ENCODE peak calls at places on chromosomes 3 and 15, in five cellular contexts. One of them, this sample, is unnamed.

GRCh38 chr3:64651791-64652241 is 36.0 kb downstream of the ADAMTS9 start:
- DNase-seq in K562: no peak
- DNase-seq in cardiac fibroblast: peak
- DNase-seq in neural progenitor cell: peak
- DNase-seq in adrenal gland: no peak
- DNase-seq in this sample: no peak

GRCh38 chr3:24763421-24763820 is 268.8 kb upstream of the THRB start:
- DNase-seq in neural progenitor cell: no peak
- DNase-seq in K562: no peak
- DNase-seq in cardiac fibroblast: peak
- DNase-seq in adrenal gland: no peak
- DNase-seq in this sample: no peak

GRCh38 chr15:92833493-92834271 is 66.4 kb upstream of the CHD2 start:
- DNase-seq in adrenal gland: no peak
- DNase-seq in cardiac fibroblast: no peak
- DNase-seq in K562: no peak
- DNase-seq in neural progenitor cell: no peak
- DNase-seq in this sample: no peak

GRCh38 chr3:45055032-45055410 is 28.9 kb downstream of the CLEC3B start:
- DNase-seq in neural progenitor cell: no peak
- DNase-seq in adrenal gland: no peak
- DNase-seq in K562: no peak
- DNase-seq in cardiac fibroblast: peak
- DNase-seq in this sample: no peak

GRCh38 chr3:51269466-51269865 is 115.6 kb upstream of the MANF start:
- DNase-seq in adrenal gland: no peak
- DNase-seq in neural progenitor cell: peak
- DNase-seq in K562: no peak
- DNase-seq in cardiac fibroblast: peak
- DNase-seq in this sample: no peak

GRCh38 chr15:66877558-66878285 is 175.7 kb downstream of the SMAD6 start:
- DNase-seq in K562: no peak
- DNase-seq in neural progenitor cell: no peak
- DNase-seq in adrenal gland: no peak
- DNase-seq in cardiac fibroblast: peak
- DNase-seq in this sample: no peak

GRCh38 chr3:176814252-176814651 is 383.0 kb downstream of the TBL1XR1 start:
- DNase-seq in adrenal gland: peak
- DNase-seq in cardiac fibroblast: peak
- DNase-seq in neural progenitor cell: peak
- DNase-seq in K562: peak
- DNase-seq in this sample: no peak

GRCh38 chr3:128481438-128481942 is 11.5 kb downstream of the GATA2 start:
- DNase-seq in neural progenitor cell: peak
- DNase-seq in K562: no peak
- DNase-seq in adrenal gland: no peak
- DNase-seq in cardiac fibroblast: no peak
- DNase-seq in this sample: no peak

GRCh38 chr3:106457278-106458210 is 588.7 kb upstream of the CBLB start:
- DNase-seq in K562: peak
- DNase-seq in neural progenitor cell: no peak
- DNase-seq in cardiac fibroblast: peak
- DNase-seq in adrenal gland: no peak
- DNase-seq in this sample: no peak

GRCh38 chr3:72692959-72693518 is 155.2 kb downstream of the SHQ1 start:
- DNase-seq in adrenal gland: no peak
- DNase-seq in cardiac fibroblast: no peak
- DNase-seq in K562: no peak
- DNase-seq in neural progenitor cell: peak
- DNase-seq in this sample: no peak

GRCh38 chr15:85339976-85340665 is 40.3 kb upstream of the AKAP13 start:
- DNase-seq in K562: no peak
- DNase-seq in adrenal gland: no peak
- DNase-seq in neural progenitor cell: no peak
- DNase-seq in cardiac fibroblast: peak
- DNase-seq in this sample: no peak

GRCh38 chr15:85334241-85334640 is 46.2 kb upstream of the AKAP13 start:
- DNase-seq in K562: no peak
- DNase-seq in adrenal gland: no peak
- DNase-seq in neural progenitor cell: no peak
- DNase-seq in cardiac fibroblast: no peak
- DNase-seq in this sample: no peak

GRCh38 chr15:85335193-85335939 is 45.0 kb upstream of the AKAP13 start:
- DNase-seq in cardiac fibroblast: no peak
- DNase-seq in adrenal gland: no peak
- DNase-seq in K562: no peak
- DNase-seq in neural progenitor cell: no peak
- DNase-seq in this sample: no peak

GRCh38 chr15:85336870-85337269 is 43.5 kb upstream of the AKAP13 start:
- DNase-seq in neural progenitor cell: no peak
- DNase-seq in cardiac fibroblast: no peak
- DNase-seq in adrenal gland: no peak
- DNase-seq in K562: no peak
- DNase-seq in this sample: no peak

GRCh38 chr15:85337398-85338074 is 42.9 kb upstream of the AKAP13 start:
- DNase-seq in neural progenitor cell: no peak
- DNase-seq in adrenal gland: peak
- DNase-seq in K562: no peak
- DNase-seq in cardiac fibroblast: peak
- DNase-seq in this sample: no peak
- TF ChIP-seq CTCF in neural progenitor cell: no peak
- TF ChIP-seq CTCF in adrenal gland: no peak
- TF ChIP-seq CTCF in K562: no peak
- TF ChIP-seq CTCF in cardiac fibroblast: no peak
- TF ChIP-seq CTCF in this sample: no peak

GRCh38 chr3:181457190-181457589 is 254.5 kb upstream of the SOX2 start:
- DNase-seq in neural progenitor cell: no peak
- DNase-seq in cardiac fibroblast: no peak
- DNase-seq in K562: no peak
- DNase-seq in adrenal gland: no peak
- DNase-seq in this sample: no peak

GRCh38 chr3:181457756-181458155 is 254.0 kb upstream of the SOX2 start:
- DNase-seq in K562: no peak
- DNase-seq in cardiac fibroblast: no peak
- DNase-seq in adrenal gland: no peak
- DNase-seq in neural progenitor cell: no peak
- DNase-seq in this sample: no peak

GRCh38 chr3:181458857-181459256 is 252.9 kb upstream of the SOX2 start:
- DNase-seq in cardiac fibroblast: no peak
- DNase-seq in K562: no peak
- DNase-seq in neural progenitor cell: no peak
- DNase-seq in adrenal gland: no peak
- DNase-seq in this sample: no peak

GRCh38 chr3:181455276-181455675 is 256.4 kb upstream of the SOX2 start:
- DNase-seq in cardiac fibroblast: no peak
- DNase-seq in K562: no peak
- DNase-seq in adrenal gland: no peak
- DNase-seq in neural progenitor cell: no peak
- DNase-seq in this sample: no peak

DNA sequence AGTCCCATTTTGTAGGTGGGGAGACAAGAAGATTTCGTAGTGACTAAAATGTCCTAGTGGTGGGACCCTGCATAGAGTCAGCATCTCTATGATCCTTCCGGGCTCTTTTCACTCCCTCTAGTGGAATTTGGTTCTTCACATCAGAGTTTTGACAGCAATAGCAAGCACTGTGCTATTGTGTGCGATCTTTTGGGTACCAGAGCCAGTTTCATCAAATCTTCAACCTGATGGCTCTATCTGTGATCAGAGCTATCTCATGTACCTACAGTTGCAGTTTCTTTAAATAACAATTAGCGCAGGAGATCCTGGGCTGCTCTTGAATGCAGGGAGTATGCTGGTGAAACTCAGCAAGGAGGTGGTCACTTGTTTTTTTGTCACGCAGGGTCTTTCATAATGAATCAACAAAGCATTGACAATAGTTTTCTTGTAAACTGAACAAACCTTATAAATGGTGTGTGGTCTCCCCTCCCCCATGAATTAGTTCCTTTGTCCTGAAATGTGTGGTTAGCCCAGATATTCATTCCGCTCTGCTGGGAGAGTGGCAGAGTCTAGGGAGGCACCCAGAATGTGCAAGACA is 257.2 kb upstream of the SOX2 start:
- DNase-seq in neural progenitor cell: peak
- DNase-seq in adrenal gland: no peak
- DNase-seq in K562: no peak
- DNase-seq in cardiac fibroblast: no peak
- DNase-seq in this sample: no peak
- TF ChIP-seq CTCF in neural progenitor cell: peak
- TF ChIP-seq CTCF in adrenal gland: no peak
- TF ChIP-seq CTCF in K562: no peak
- TF ChIP-seq CTCF in cardiac fibroblast: no peak
- TF ChIP-seq CTCF in this sample: no peak

GRCh38 chr3:160471892-160472291 is 22.3 kb upstream of the TRIM59 start:
- DNase-seq in adrenal gland: no peak
- DNase-seq in neural progenitor cell: no peak
- DNase-seq in cardiac fibroblast: no peak
- DNase-seq in K562: no peak
- DNase-seq in this sample: no peak
- TF ChIP-seq CTCF in adrenal gland: no peak
- TF ChIP-seq CTCF in neural progenitor cell: no peak
- TF ChIP-seq CTCF in cardiac fibroblast: no peak
- TF ChIP-seq CTCF in K562: no peak
- TF ChIP-seq CTCF in this sample: no peak

DNA sequence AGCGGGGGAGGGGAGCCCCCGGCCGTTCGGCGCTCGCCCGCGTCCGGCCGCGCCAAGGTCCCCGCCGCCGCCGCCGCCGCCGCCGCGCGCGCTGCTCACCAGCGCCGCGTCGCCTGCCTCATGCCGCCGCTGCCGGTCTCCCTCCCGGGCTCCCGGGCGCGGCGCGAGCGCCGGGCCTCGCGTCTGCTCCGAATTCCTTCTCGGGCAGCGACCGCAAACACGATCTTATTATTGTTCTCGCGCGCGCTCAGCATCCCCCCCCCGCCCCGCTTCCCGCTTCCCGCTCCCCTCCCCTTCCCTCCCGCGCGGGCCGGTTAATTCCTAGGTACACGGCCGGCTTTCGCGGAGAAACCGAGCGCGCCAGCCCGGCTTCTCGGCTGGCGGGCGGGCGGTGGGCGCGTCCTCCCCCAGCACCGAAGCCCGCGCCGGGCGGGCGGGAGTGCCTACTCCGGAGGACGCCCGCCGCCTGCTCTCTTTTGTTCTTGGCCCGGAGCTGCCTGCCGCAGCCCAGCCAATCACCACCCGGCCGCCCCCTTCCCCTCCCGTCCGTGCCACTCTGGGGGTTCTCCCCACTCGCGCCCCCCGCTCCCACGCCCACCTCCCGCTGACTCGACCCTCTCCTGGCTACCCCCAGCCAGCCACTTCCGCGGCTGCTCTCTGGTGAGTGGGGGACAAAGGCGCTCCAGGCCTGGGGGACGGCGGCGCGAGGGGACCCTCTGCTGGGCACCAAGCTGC is at the start of gene HDGFL3:
- DNase-seq in cardiac fibroblast: peak
- DNase-seq in neural progenitor cell: peak
- DNase-seq in adrenal gland: peak
- DNase-seq in K562: peak
- DNase-seq in this sample: peak
- TF ChIP-seq CTCF in cardiac fibroblast: no peak
- TF ChIP-seq CTCF in neural progenitor cell: no peak
- TF ChIP-seq CTCF in adrenal gland: no peak
- TF ChIP-seq CTCF in K562: peak
- TF ChIP-seq CTCF in this sample: no peak

GRCh38 chr3:115832265-115832664 is 209.0 kb downstream of the GAP43 start:
- DNase-seq in neural progenitor cell: peak
- DNase-seq in cardiac fibroblast: no peak
- DNase-seq in adrenal gland: no peak
- DNase-seq in K562: no peak
- DNase-seq in this sample: no peak

GRCh38 chr3:115833074-115833473 is 209.8 kb downstream of the GAP43 start:
- DNase-seq in neural progenitor cell: no peak
- DNase-seq in adrenal gland: no peak
- DNase-seq in K562: no peak
- DNase-seq in cardiac fibroblast: no peak
- DNase-seq in this sample: no peak

GRCh38 chr3:115831864-115832263 is 208.6 kb downstream of the GAP43 start:
- DNase-seq in K562: no peak
- DNase-seq in adrenal gland: no peak
- DNase-seq in cardiac fibroblast: no peak
- DNase-seq in neural progenitor cell: no peak
- DNase-seq in this sample: no peak

GRCh38 chr3:115834068-115834467 is 210.8 kb downstream of the GAP43 start:
- DNase-seq in cardiac fibroblast: peak
- DNase-seq in adrenal gland: no peak
- DNase-seq in neural progenitor cell: no peak
- DNase-seq in K562: no peak
- DNase-seq in this sample: no peak

DNA sequence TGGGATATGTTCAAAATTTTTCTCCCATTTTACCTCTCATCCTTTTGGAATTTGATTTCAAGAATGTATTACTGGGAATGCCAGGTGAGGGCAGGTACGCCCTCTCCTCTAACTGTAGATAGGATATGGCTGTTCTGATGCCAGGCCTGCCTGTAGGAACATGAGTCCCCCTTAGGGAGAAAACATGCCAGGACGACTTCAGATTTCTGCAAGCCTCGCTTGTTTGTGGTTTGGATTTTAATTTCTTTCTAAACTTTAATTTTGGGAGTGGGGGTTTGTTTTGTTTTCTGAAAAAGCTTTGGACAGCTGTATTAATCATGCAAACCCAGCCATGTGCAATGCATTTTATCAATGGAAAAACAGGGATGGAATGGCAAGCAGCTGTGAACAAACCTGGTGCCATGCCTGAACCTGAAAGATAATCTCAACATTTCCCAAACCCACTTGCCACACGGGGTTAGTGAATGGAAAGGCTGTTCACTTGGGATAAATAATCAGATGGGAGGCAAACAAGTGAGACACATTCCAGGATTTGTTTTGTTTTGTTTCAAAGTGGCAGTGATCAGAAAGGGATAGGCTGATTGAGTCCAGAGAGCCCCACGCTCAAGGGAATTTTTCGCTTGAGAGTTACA is 207.6 kb downstream of the GAP43 start:
- DNase-seq in neural progenitor cell: peak
- DNase-seq in K562: no peak
- DNase-seq in cardiac fibroblast: no peak
- DNase-seq in adrenal gland: no peak
- DNase-seq in this sample: no peak
- TF ChIP-seq CTCF in neural progenitor cell: no peak
- TF ChIP-seq CTCF in K562: no peak
- TF ChIP-seq CTCF in cardiac fibroblast: no peak
- TF ChIP-seq CTCF in adrenal gland: no peak
- TF ChIP-seq CTCF in this sample: no peak